ENCODE peak calls at places on chromosomes 16 and 17, in five cellular contexts. One of them, this sample, is unnamed.

GRCh38 chr16:67236551-67237395 is 9.8 kb downstream of the TMEM208 start:
- DNase-seq in RCC 7860: peak
- DNase-seq in NCI-H82: peak
- DNase-seq in ACHN: peak
- DNase-seq in stimulated activated CD4-positive, alpha-beta T cell treated with anti-CD3 and anti-CD28 coated beads, Interleukin-1b, Interleukin-23, amount 100 ng/mL, for 1 hour: peak
- DNase-seq in this sample: peak

GRCh38 chr17:72411124-72411563 is 290.3 kb downstream of the SOX9 start:
- DNase-seq in stimulated activated CD4-positive, alpha-beta T cell treated with anti-CD3 and anti-CD28 coated beads, Interleukin-1b, Interleukin-23, amount 100 ng/mL, for 1 hour: no peak
- DNase-seq in NCI-H82: no peak
- DNase-seq in RCC 7860: peak
- DNase-seq in ACHN: no peak
- DNase-seq in this sample: no peak

GRCh38 chr16:15482068-15482747 is 47.8 kb downstream of the BMERB1 start:
- DNase-seq in NCI-H82: peak
- DNase-seq in RCC 7860: peak
- DNase-seq in ACHN: peak
- DNase-seq in stimulated activated CD4-positive, alpha-beta T cell treated with anti-CD3 and anti-CD28 coated beads, Interleukin-1b, Interleukin-23, amount 100 ng/mL, for 1 hour: no peak
- DNase-seq in this sample: peak

GRCh38 chr17:7502987-7503386 is 18.8 kb downstream of the POLR2A start:
- DNase-seq in NCI-H82: peak
- DNase-seq in RCC 7860: no peak
- DNase-seq in stimulated activated CD4-positive, alpha-beta T cell treated with anti-CD3 and anti-CD28 coated beads, Interleukin-1b, Interleukin-23, amount 100 ng/mL, for 1 hour: no peak
- DNase-seq in ACHN: peak
- DNase-seq in this sample: peak

GRCh38 chr16:62058412-62058811 is 22.2 kb upstream of the CDH8 start:
- DNase-seq in RCC 7860: no peak
- DNase-seq in ACHN: no peak
- DNase-seq in NCI-H82: no peak
- DNase-seq in stimulated activated CD4-positive, alpha-beta T cell treated with anti-CD3 and anti-CD28 coated beads, Interleukin-1b, Interleukin-23, amount 100 ng/mL, for 1 hour: no peak
- DNase-seq in this sample: no peak

GRCh38 chr17:28968914-28969295 is 17.6 kb upstream of the PHF12 start:
- DNase-seq in RCC 7860: no peak
- DNase-seq in NCI-H82: no peak
- DNase-seq in ACHN: no peak
- DNase-seq in stimulated activated CD4-positive, alpha-beta T cell treated with anti-CD3 and anti-CD28 coated beads, Interleukin-1b, Interleukin-23, amount 100 ng/mL, for 1 hour: no peak
- DNase-seq in this sample: no peak

GRCh38 chr17:75854111-75854748 is 905 bp downstream of the WBP2 start:
- DNase-seq in RCC 7860: peak
- DNase-seq in stimulated activated CD4-positive, alpha-beta T cell treated with anti-CD3 and anti-CD28 coated beads, Interleukin-1b, Interleukin-23, amount 100 ng/mL, for 1 hour: no peak
- DNase-seq in NCI-H82: peak
- DNase-seq in ACHN: peak
- DNase-seq in this sample: no peak

GRCh38 chr17:58084317-58084981 is 1.2 kb downstream of the DYNLL2 start:
- DNase-seq in ACHN: peak
- DNase-seq in NCI-H82: peak
- DNase-seq in RCC 7860: no peak
- DNase-seq in stimulated activated CD4-positive, alpha-beta T cell treated with anti-CD3 and anti-CD28 coated beads, Interleukin-1b, Interleukin-23, amount 100 ng/mL, for 1 hour: peak
- DNase-seq in this sample: peak

GRCh38 chr17:40501499-40501911 is at the start of gene TNS4:
- DNase-seq in NCI-H82: no peak
- DNase-seq in ACHN: no peak
- DNase-seq in RCC 7860: no peak
- DNase-seq in stimulated activated CD4-positive, alpha-beta T cell treated with anti-CD3 and anti-CD28 coated beads, Interleukin-1b, Interleukin-23, amount 100 ng/mL, for 1 hour: no peak
- DNase-seq in this sample: no peak

GRCh38 chr17:3555189-3555796 is 2.3 kb downstream of the TRPV3 start:
- DNase-seq in NCI-H82: no peak
- DNase-seq in stimulated activated CD4-positive, alpha-beta T cell treated with anti-CD3 and anti-CD28 coated beads, Interleukin-1b, Interleukin-23, amount 100 ng/mL, for 1 hour: no peak
- DNase-seq in RCC 7860: no peak
- DNase-seq in ACHN: no peak
- DNase-seq in this sample: no peak

GRCh38 chr17:37744961-37745800 is at the start of gene HNF1B:
- DNase-seq in ACHN: peak
- DNase-seq in RCC 7860: peak
- DNase-seq in stimulated activated CD4-positive, alpha-beta T cell treated with anti-CD3 and anti-CD28 coated beads, Interleukin-1b, Interleukin-23, amount 100 ng/mL, for 1 hour: no peak
- DNase-seq in NCI-H82: no peak
- DNase-seq in this sample: no peak

GRCh38 chr17:82232876-82233785 is 4.3 kb downstream of the SLC16A3 start:
- DNase-seq in stimulated activated CD4-positive, alpha-beta T cell treated with anti-CD3 and anti-CD28 coated beads, Interleukin-1b, Interleukin-23, amount 100 ng/mL, for 1 hour: no peak
- DNase-seq in RCC 7860: no peak
- DNase-seq in ACHN: no peak
- DNase-seq in NCI-H82: no peak
- DNase-seq in this sample: no peak

GRCh38 chr16:74748042-74748709 is 26.4 kb downstream of the FA2H start:
- DNase-seq in RCC 7860: no peak
- DNase-seq in NCI-H82: no peak
- DNase-seq in stimulated activated CD4-positive, alpha-beta T cell treated with anti-CD3 and anti-CD28 coated beads, Interleukin-1b, Interleukin-23, amount 100 ng/mL, for 1 hour: no peak
- DNase-seq in ACHN: no peak
- DNase-seq in this sample: no peak

GRCh38 chr17:40615295-40615988 is 32.2 kb downstream of the SMARCE1 start:
- DNase-seq in NCI-H82: peak
- DNase-seq in stimulated activated CD4-positive, alpha-beta T cell treated with anti-CD3 and anti-CD28 coated beads, Interleukin-1b, Interleukin-23, amount 100 ng/mL, for 1 hour: no peak
- DNase-seq in RCC 7860: peak
- DNase-seq in ACHN: peak
- DNase-seq in this sample: no peak

GRCh38 chr16:70611224-70611598 is 35.1 kb upstream of the IL34 start:
- DNase-seq in ACHN: no peak
- DNase-seq in RCC 7860: no peak
- DNase-seq in NCI-H82: no peak
- DNase-seq in stimulated activated CD4-positive, alpha-beta T cell treated with anti-CD3 and anti-CD28 coated beads, Interleukin-1b, Interleukin-23, amount 100 ng/mL, for 1 hour: no peak
- DNase-seq in this sample: no peak

GRCh38 chr16:56669840-56670639 is 426 bp downstream of the MT1H start:
- DNase-seq in ACHN: no peak
- DNase-seq in RCC 7860: no peak
- DNase-seq in NCI-H82: no peak
- DNase-seq in stimulated activated CD4-positive, alpha-beta T cell treated with anti-CD3 and anti-CD28 coated beads, Interleukin-1b, Interleukin-23, amount 100 ng/mL, for 1 hour: no peak
- DNase-seq in this sample: no peak

GRCh38 chr17:47621293-47622178 is 28.2 kb upstream of the KPNB1 start:
- DNase-seq in RCC 7860: peak
- DNase-seq in ACHN: peak
- DNase-seq in stimulated activated CD4-positive, alpha-beta T cell treated with anti-CD3 and anti-CD28 coated beads, Interleukin-1b, Interleukin-23, amount 100 ng/mL, for 1 hour: no peak
- DNase-seq in NCI-H82: peak
- DNase-seq in this sample: peak

GRCh38 chr16:89096042-89096717 is 2.5 kb downstream of the ACSF3 start:
- DNase-seq in RCC 7860: no peak
- DNase-seq in NCI-H82: no peak
- DNase-seq in ACHN: no peak
- DNase-seq in stimulated activated CD4-positive, alpha-beta T cell treated with anti-CD3 and anti-CD28 coated beads, Interleukin-1b, Interleukin-23, amount 100 ng/mL, for 1 hour: no peak
- DNase-seq in this sample: no peak

GRCh38 chr17:77381731-77382130 is 241.0 kb downstream of the SEC14L1 start:
- DNase-seq in stimulated activated CD4-positive, alpha-beta T cell treated with anti-CD3 and anti-CD28 coated beads, Interleukin-1b, Interleukin-23, amount 100 ng/mL, for 1 hour: no peak
- DNase-seq in NCI-H82: no peak
- DNase-seq in RCC 7860: no peak
- DNase-seq in ACHN: no peak
- DNase-seq in this sample: no peak

GRCh38 chr17:31126318-31126717 is 31.5 kb downstream of the NF1 start:
- DNase-seq in stimulated activated CD4-positive, alpha-beta T cell treated with anti-CD3 and anti-CD28 coated beads, Interleukin-1b, Interleukin-23, amount 100 ng/mL, for 1 hour: no peak
- DNase-seq in RCC 7860: no peak
- DNase-seq in NCI-H82: no peak
- DNase-seq in ACHN: no peak
- DNase-seq in this sample: no peak

GRCh38 chr16:77501260-77501659 is 66.4 kb upstream of the ADAMTS18 start:
- DNase-seq in ACHN: no peak
- DNase-seq in RCC 7860: no peak
- DNase-seq in stimulated activated CD4-positive, alpha-beta T cell treated with anti-CD3 and anti-CD28 coated beads, Interleukin-1b, Interleukin-23, amount 100 ng/mL, for 1 hour: no peak
- DNase-seq in NCI-H82: no peak
- DNase-seq in this sample: no peak

GRCh38 chr16:11050954-11051353 is 106.6 kb downstream of the CLEC16A start:
- DNase-seq in stimulated activated CD4-positive, alpha-beta T cell treated with anti-CD3 and anti-CD28 coated beads, Interleukin-1b, Interleukin-23, amount 100 ng/mL, for 1 hour: no peak
- DNase-seq in ACHN: no peak
- DNase-seq in NCI-H82: no peak
- DNase-seq in RCC 7860: no peak
- DNase-seq in this sample: no peak

GRCh38 chr17:6420173-6420641 is 14.7 kb downstream of the AIPL1 start:
- DNase-seq in ACHN: no peak
- DNase-seq in RCC 7860: no peak
- DNase-seq in stimulated activated CD4-positive, alpha-beta T cell treated with anti-CD3 and anti-CD28 coated beads, Interleukin-1b, Interleukin-23, amount 100 ng/mL, for 1 hour: no peak
- DNase-seq in NCI-H82: peak
- DNase-seq in this sample: peak

GRCh38 chr17:27545562-27546229 is 85.3 kb upstream of the LGALS9 start:
- DNase-seq in NCI-H82: peak
- DNase-seq in RCC 7860: no peak
- DNase-seq in ACHN: no peak
- DNase-seq in stimulated activated CD4-positive, alpha-beta T cell treated with anti-CD3 and anti-CD28 coated beads, Interleukin-1b, Interleukin-23, amount 100 ng/mL, for 1 hour: no peak
- DNase-seq in this sample: no peak

GRCh38 chr17:63629627-63630026 is 7.4 kb downstream of the MAP3K3 start:
- DNase-seq in stimulated activated CD4-positive, alpha-beta T cell treated with anti-CD3 and anti-CD28 coated beads, Interleukin-1b, Interleukin-23, amount 100 ng/mL, for 1 hour: no peak
- DNase-seq in RCC 7860: no peak
- DNase-seq in ACHN: no peak
- DNase-seq in NCI-H82: no peak
- DNase-seq in this sample: no peak

GRCh38 chr16:11128211-11129123 is 127.5 kb downstream of the SOCS1 start:
- DNase-seq in ACHN: no peak
- DNase-seq in stimulated activated CD4-positive, alpha-beta T cell treated with anti-CD3 and anti-CD28 coated beads, Interleukin-1b, Interleukin-23, amount 100 ng/mL, for 1 hour: no peak
- DNase-seq in RCC 7860: no peak
- DNase-seq in NCI-H82: peak
- DNase-seq in this sample: peak

GRCh38 chr16:68128577-68129305 is 43.6 kb downstream of the NFATC3 start:
- DNase-seq in stimulated activated CD4-positive, alpha-beta T cell treated with anti-CD3 and anti-CD28 coated beads, Interleukin-1b, Interleukin-23, amount 100 ng/mL, for 1 hour: no peak
- DNase-seq in NCI-H82: no peak
- DNase-seq in ACHN: peak
- DNase-seq in RCC 7860: no peak
- DNase-seq in this sample: peak

GRCh38 chr17:39547713-39548478 is 59.8 kb downstream of the NEUROD2 start:
- DNase-seq in stimulated activated CD4-positive, alpha-beta T cell treated with anti-CD3 and anti-CD28 coated beads, Interleukin-1b, Interleukin-23, amount 100 ng/mL, for 1 hour: peak
- DNase-seq in RCC 7860: peak
- DNase-seq in ACHN: peak
- DNase-seq in NCI-H82: peak
- DNase-seq in this sample: peak

GRCh38 chr16:86707171-86707570 is 128.8 kb downstream of the FOXL1 start:
- DNase-seq in RCC 7860: no peak
- DNase-seq in ACHN: no peak
- DNase-seq in NCI-H82: no peak
- DNase-seq in stimulated activated CD4-positive, alpha-beta T cell treated with anti-CD3 and anti-CD28 coated beads, Interleukin-1b, Interleukin-23, amount 100 ng/mL, for 1 hour: no peak
- DNase-seq in this sample: no peak

GRCh38 chr17:7014995-7015586 is 2.7 kb downstream of the RNASEK start:
- DNase-seq in ACHN: no peak
- DNase-seq in stimulated activated CD4-positive, alpha-beta T cell treated with anti-CD3 and anti-CD28 coated beads, Interleukin-1b, Interleukin-23, amount 100 ng/mL, for 1 hour: peak
- DNase-seq in NCI-H82: peak
- DNase-seq in RCC 7860: peak
- DNase-seq in this sample: peak

GRCh38 chr16:64391009-64391663 is 730.7 kb downstream of the CDH11 start:
- DNase-seq in RCC 7860: peak
- DNase-seq in NCI-H82: no peak
- DNase-seq in stimulated activated CD4-positive, alpha-beta T cell treated with anti-CD3 and anti-CD28 coated beads, Interleukin-1b, Interleukin-23, amount 100 ng/mL, for 1 hour: no peak
- DNase-seq in ACHN: peak
- DNase-seq in this sample: no peak

GRCh38 chr16:60636117-60636516 is 1400.1 kb downstream of the CDH8 start:
- DNase-seq in stimulated activated CD4-positive, alpha-beta T cell treated with anti-CD3 and anti-CD28 coated beads, Interleukin-1b, Interleukin-23, amount 100 ng/mL, for 1 hour: no peak
- DNase-seq in ACHN: no peak
- DNase-seq in NCI-H82: no peak
- DNase-seq in RCC 7860: no peak
- DNase-seq in this sample: no peak